ENCODE peak calls at places on chromosomes 1 and 21, in seven cellular contexts. J is fibroblast of lung, T is cardiac fibroblast, D is GM12878, O is HFF-Myc, B is hepatocyte, M is AG10803. Z is an unnamed sample.

GRCh38 chr1:25619101-25619890 is 2.7 kb downstream of the MAN1C1 start:
- DNase-seq in M (no peak), B (peak; percentile 52), J (no peak), D (no peak), O (no peak), T (no peak), Z (no peak)

GRCh38 chr1:56149761-56150160 is 429.6 kb downstream of the PLPP3 start:
- DNase-seq in O (no peak), M (peak; percentile 10), B (no peak), J (no peak), D (no peak), T (peak; percentile 27), Z (no peak)

GRCh38 chr21:45544449-45545235 is 2.4 kb upstream of the SLC19A1 start:
- DNase-seq in D (no peak), J (no peak), M (no peak), T (no peak), O (no peak), B (no peak), Z (no peak)

GRCh38 chr1:99590578-99591209 is 55.2 kb upstream of the PALMD start:
- DNase-seq in T (peak; percentile 99), M (peak; percentile 79), D (no peak), B (no peak), O (peak; percentile 38), J (peak; percentile 98), Z (peak; percentile 97)

GRCh38 chr1:233094691-233095090 is 144.3 kb downstream of the NTPCR start:
- DNase-seq in B (no peak), O (no peak), M (peak; percentile 60), J (peak; percentile 62), D (no peak), T (no peak), Z (no peak)

GRCh38 chr1:198756470-198756869 is 117.6 kb downstream of the PTPRC start:
- DNase-seq in J (no peak), T (peak; percentile 59), D (no peak), O (no peak), M (peak; percentile 21), B (no peak), Z (peak; percentile 41)

GRCh38 chr1:181222972-181223371 is 134.5 kb downstream of the IER5 start:
- DNase-seq in T (no peak), B (no peak), J (no peak), M (no peak), D (no peak), O (no peak), Z (no peak)

GRCh38 chr1:225378880-225379279 is 49.0 kb downstream of the LBR start:
- DNase-seq in B (peak; percentile 73), D (no peak), O (no peak), T (peak; percentile 67), J (peak; percentile 71), M (peak; percentile 86), Z (peak; percentile 63)

GRCh38 chr1:19735419-19736127 is 64.1 kb downstream of the TMCO4 start:
- DNase-seq in J (peak; percentile 98), B (no peak), D (no peak), O (peak; percentile 60), T (peak; percentile 98), M (peak; percentile 98), Z (peak; percentile 98)

GRCh38 chr1:26122988-26123973 is 11.7 kb downstream of the PDIK1L start:
- DNase-seq in D (no peak), J (peak; percentile 51), B (no peak), T (peak; percentile 74), M (peak; percentile 34), O (no peak), Z (peak; percentile 41)

GRCh38 chr1:30685796-30686165 is 37.6 kb downstream of the MATN1 start:
- DNase-seq in T (no peak), J (no peak), D (no peak), M (no peak), O (no peak), B (no peak), Z (no peak)

GRCh38 chr1:214558002-214558770 is 6.8 kb upstream of the PTPN14 start:
- DNase-seq in O (no peak), J (peak; percentile 97), M (peak; percentile 96), D (no peak), T (peak; percentile 90), B (no peak), Z (peak; percentile 83)

GRCh38 chr1:118911571-118911970 is 76.6 kb downstream of the TBX15 start:
- DNase-seq in O (no peak), M (no peak), D (no peak), B (no peak), T (no peak), J (no peak), Z (no peak)

GRCh38 chr1:10210841-10211804 is 753 bp downstream of the KIF1B start:
- DNase-seq in O (no peak), D (no peak), J (peak; percentile 96), T (peak; percentile 96), M (peak; percentile 98), B (peak; percentile 86), Z (peak; percentile 83)

GRCh38 chr21:34642211-34643075 is 26.4 kb upstream of the CLIC6 start:
- DNase-seq in T (peak; percentile 23), J (peak; percentile 76), O (no peak), M (peak; percentile 52), B (no peak), D (peak; percentile 87), Z (peak; percentile 17)

GRCh38 chr1:9721606-9722377 is 70.3 kb downstream of the PIK3CD start:
- DNase-seq in D (no peak), B (peak; percentile 32), M (no peak), O (no peak), T (peak; percentile 25), J (no peak), Z (no peak)

GRCh38 chr1:232508161-232508661 is 121.7 kb downstream of the SIPA1L2 start:
- DNase-seq in O (no peak), J (peak; percentile 56), B (no peak), T (peak; percentile 5), M (no peak), D (no peak), Z (no peak)

GRCh38 chr21:44980562-44981489 is 41.0 kb downstream of the SLX9 start:
- DNase-seq in T (no peak), J (no peak), M (no peak), O (no peak), B (no peak), D (no peak), Z (no peak)

GRCh38 chr21:26412831-26413329 is 160.2 kb downstream of the CYYR1 start:
- DNase-seq in O (no peak), T (no peak), B (no peak), D (no peak), J (no peak), M (no peak), Z (no peak)

GRCh38 chr1:65174585-65174984 is 26.6 kb downstream of the AK4 start:
- DNase-seq in T (peak; percentile 97), O (peak; percentile 90), B (no peak), M (peak; percentile 97), J (peak; percentile 98), D (peak; percentile 84), Z (peak; percentile 97)

GRCh38 chr1:228434674-228435073 is 18.0 kb upstream of the TRIM17 start:
- DNase-seq in M (peak; percentile 14), J (no peak), T (peak; percentile 28), B (no peak), O (no peak), D (no peak), Z (no peak)

GRCh38 chr1:231937013-231937754 is 310.6 kb downstream of the DISC1 start:
- DNase-seq in B (peak; percentile 52), M (no peak), J (no peak), D (no peak), O (no peak), T (no peak), Z (no peak)

GRCh38 chr1:29682171-29682917 is 446.0 kb downstream of the PTPRU start:
- DNase-seq in O (no peak), T (no peak), D (no peak), J (no peak), B (no peak), M (no peak), Z (no peak)

GRCh38 chr21:36422279-36423098 is 37.3 kb downstream of the CHAF1B start:
- DNase-seq in O (peak; percentile 24), M (peak; percentile 57), B (peak; percentile 72), T (peak; percentile 88), D (no peak), J (peak; percentile 61), Z (peak; percentile 41)

DNA sequence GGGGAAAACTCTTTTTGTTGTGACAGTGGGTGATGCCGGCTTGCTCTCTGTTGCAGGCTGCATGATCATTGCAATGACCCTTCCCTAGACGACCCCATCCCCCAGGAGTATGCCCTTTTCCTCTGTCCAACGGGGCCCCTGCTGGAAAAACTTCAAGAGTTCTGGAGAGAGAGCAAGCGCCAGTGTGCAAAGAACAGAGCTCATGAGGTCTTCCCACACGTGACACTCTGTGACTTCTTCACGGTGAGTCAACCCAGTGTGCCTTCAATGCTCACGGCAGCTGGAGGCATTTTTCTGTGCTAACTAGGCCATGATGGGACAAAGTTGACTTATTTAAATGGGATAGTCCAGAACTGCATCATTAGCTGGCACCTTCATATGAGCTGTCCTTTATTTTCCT is 5.7 kb downstream of the UBASH3A start:
- DNase-seq in J (no peak), O (no peak), M (no peak), D (no peak), B (no peak), T (no peak), Z (no peak)
- H3K4me3 ChIP-seq in J (no peak overlapping the region), O (no peak overlapping the region), M (no peak overlapping the region), D (no peak overlapping the region), B (no peak overlapping the region), T (no peak overlapping the region), Z (no peak overlapping the region)

GRCh38 chr1:51592711-51593110 is 24.2 kb upstream of the OSBPL9 start:
- DNase-seq in M (no peak), T (no peak), J (no peak), B (no peak), O (no peak), D (no peak), Z (no peak)
- TF ChIP-seq CTCF in M (no peak), T (no peak), J (no peak), B (no peak), O (no peak), D (no peak), Z (no peak)

GRCh38 chr1:113978863-113979702 is at the start of gene OLFML3:
- DNase-seq in M (peak; percentile 97), O (peak; percentile 93), B (peak; percentile 96), D (peak; percentile 31), J (peak; percentile 93), T (peak; percentile 97), Z (peak; percentile 95)
- H3K4me3 ChIP-seq in M (peak within 1 kb of the TSS; percentile 82), O (peak within 1 kb of the TSS; percentile 43), B (peak within 1 kb of the TSS; percentile 20), D (no peak within 1 kb of the TSS), J (peak within 1 kb of the TSS; percentile 75), T (peak within 1 kb of the TSS; percentile 47), Z (peak within 1 kb of the TSS; percentile 27)

GRCh38 chr1:215566556-215567490 is at the start of gene KCTD3:
- DNase-seq in O (peak; percentile 49), T (peak; percentile 72), B (peak; percentile 82), D (no peak), M (peak; percentile 78), J (peak; percentile 68), Z (peak; percentile 65)
- TF ChIP-seq CTCF in O (no peak), T (no peak), B (no peak), D (no peak), M (no peak), J (no peak), Z (no peak)

GRCh38 chr1:92536593-92537332 is 50.0 kb upstream of the GFI1 start:
- DNase-seq in O (no peak), J (peak; percentile 70), D (peak; percentile 82), T (peak; percentile 60), M (no peak), B (peak; percentile 45), Z (peak; percentile 45)
- H3K4me3 ChIP-seq in O (no peak overlapping the region), J (no peak overlapping the region), D (no peak overlapping the region), T (no peak overlapping the region), M (no peak overlapping the region), B (no peak overlapping the region), Z (no peak overlapping the region)

GRCh38 chr1:243712890-243713425 is 137.1 kb downstream of the AKT3 start:
- DNase-seq in O (no peak), J (peak; percentile 18), T (peak; percentile 37), B (no peak), D (no peak), M (no peak), Z (peak; percentile 32)
- TF ChIP-seq CTCF in O (peak; percentile 3), J (peak; percentile 53), T (peak; percentile 25), B (peak; percentile 13), D (no peak), M (peak; percentile 44), Z (peak; percentile 47)